ENCODE peak calls at places on chromosomes 11 and 22, in nine cellular contexts. One of them, this sample, is unnamed.

GRCh38 chr22:30864441-30865420 is 103.8 kb downstream of the MORC2 start:
- DNase-seq in Calu3: no peak
- DNase-seq in fibroblast of mammary gland: no peak
- DNase-seq in ovary: no peak
- DNase-seq in A549: no peak
- DNase-seq in nephron progenitor cell: no peak
- DNase-seq in GM06990: no peak
- DNase-seq in testis: no peak
- DNase-seq in adrenal gland: peak; percentile 7
- DNase-seq in this sample: no peak

GRCh38 chr11:9664276-9665171 is 647 bp downstream of the SWAP70 start:
- DNase-seq in Calu3: peak; percentile 50
- DNase-seq in fibroblast of mammary gland: peak; percentile 52
- DNase-seq in ovary: no peak
- DNase-seq in A549: peak; percentile 58
- DNase-seq in nephron progenitor cell: no peak
- DNase-seq in GM06990: peak; percentile 62
- DNase-seq in testis: peak; percentile 28
- DNase-seq in adrenal gland: peak; percentile 51
- DNase-seq in this sample: peak; percentile 50

GRCh38 chr11:96141649-96142048 is 201.3 kb downstream of the MAML2 start:
- DNase-seq in Calu3: no peak
- DNase-seq in fibroblast of mammary gland: no peak
- DNase-seq in ovary: no peak
- DNase-seq in A549: no peak
- DNase-seq in nephron progenitor cell: no peak
- DNase-seq in GM06990: no peak
- DNase-seq in testis: no peak
- DNase-seq in adrenal gland: no peak
- DNase-seq in this sample: no peak

GRCh38 chr11:29937526-29937925 is 79.3 kb downstream of the KCNA4 start:
- DNase-seq in Calu3: peak; percentile 2
- DNase-seq in fibroblast of mammary gland: no peak
- DNase-seq in ovary: no peak
- DNase-seq in A549: no peak
- DNase-seq in nephron progenitor cell: no peak
- DNase-seq in GM06990: no peak
- DNase-seq in testis: no peak
- DNase-seq in adrenal gland: peak; percentile 31
- DNase-seq in this sample: no peak

GRCh38 chr11:104573431-104573830 is 324.8 kb downstream of the CASP12 start:
- DNase-seq in Calu3: no peak
- DNase-seq in fibroblast of mammary gland: peak; percentile 78
- DNase-seq in ovary: no peak
- DNase-seq in A549: peak; percentile 21
- DNase-seq in nephron progenitor cell: no peak
- DNase-seq in GM06990: no peak
- DNase-seq in testis: no peak
- DNase-seq in adrenal gland: no peak
- DNase-seq in this sample: no peak

GRCh38 chr11:110431212-110432073 is 1.7 kb downstream of the FDX1 start:
- DNase-seq in Calu3: no peak
- DNase-seq in fibroblast of mammary gland: no peak
- DNase-seq in ovary: no peak
- DNase-seq in A549: no peak
- DNase-seq in nephron progenitor cell: no peak
- DNase-seq in GM06990: no peak
- DNase-seq in testis: no peak
- DNase-seq in adrenal gland: no peak
- DNase-seq in this sample: peak; percentile 38

GRCh38 chr11:64989416-64989815 is 7.4 kb downstream of the BATF2 start:
- DNase-seq in Calu3: no peak
- DNase-seq in fibroblast of mammary gland: no peak
- DNase-seq in ovary: no peak
- DNase-seq in A549: no peak
- DNase-seq in nephron progenitor cell: no peak
- DNase-seq in GM06990: no peak
- DNase-seq in testis: no peak
- DNase-seq in adrenal gland: no peak
- DNase-seq in this sample: no peak

GRCh38 chr11:64000026-64000739 is 13.9 kb downstream of the OTUB1 start:
- DNase-seq in Calu3: no peak
- DNase-seq in fibroblast of mammary gland: peak; percentile 69
- DNase-seq in ovary: peak; percentile 81
- DNase-seq in A549: no peak
- DNase-seq in nephron progenitor cell: peak; percentile 79
- DNase-seq in GM06990: peak; percentile 74
- DNase-seq in testis: peak; percentile 59
- DNase-seq in adrenal gland: peak; percentile 43
- DNase-seq in this sample: peak; percentile 95

GRCh38 chr11:133136376-133136775 is 395.9 kb downstream of the OPCML start:
- DNase-seq in Calu3: no peak
- DNase-seq in fibroblast of mammary gland: no peak
- DNase-seq in ovary: no peak
- DNase-seq in A549: no peak
- DNase-seq in nephron progenitor cell: no peak
- DNase-seq in GM06990: no peak
- DNase-seq in testis: no peak
- DNase-seq in adrenal gland: no peak
- DNase-seq in this sample: no peak

GRCh38 chr11:69637956-69638871 is 2.7 kb upstream of the CCND1 start:
- DNase-seq in Calu3: peak; percentile 57
- DNase-seq in fibroblast of mammary gland: peak; percentile 70
- DNase-seq in ovary: no peak
- DNase-seq in A549: peak; percentile 75
- DNase-seq in nephron progenitor cell: peak; percentile 79
- DNase-seq in GM06990: no peak
- DNase-seq in testis: peak; percentile 63
- DNase-seq in adrenal gland: peak; percentile 41
- DNase-seq in this sample: peak; percentile 64

GRCh38 chr11:61362542-61362875 is 335 bp downstream of the TMEM138 start:
- DNase-seq in Calu3: peak; percentile 26
- DNase-seq in fibroblast of mammary gland: peak; percentile 72
- DNase-seq in ovary: no peak
- DNase-seq in A549: peak; percentile 48
- DNase-seq in nephron progenitor cell: peak; percentile 14
- DNase-seq in GM06990: no peak
- DNase-seq in testis: peak; percentile 37
- DNase-seq in adrenal gland: no peak
- DNase-seq in this sample: peak; percentile 51

DNA sequence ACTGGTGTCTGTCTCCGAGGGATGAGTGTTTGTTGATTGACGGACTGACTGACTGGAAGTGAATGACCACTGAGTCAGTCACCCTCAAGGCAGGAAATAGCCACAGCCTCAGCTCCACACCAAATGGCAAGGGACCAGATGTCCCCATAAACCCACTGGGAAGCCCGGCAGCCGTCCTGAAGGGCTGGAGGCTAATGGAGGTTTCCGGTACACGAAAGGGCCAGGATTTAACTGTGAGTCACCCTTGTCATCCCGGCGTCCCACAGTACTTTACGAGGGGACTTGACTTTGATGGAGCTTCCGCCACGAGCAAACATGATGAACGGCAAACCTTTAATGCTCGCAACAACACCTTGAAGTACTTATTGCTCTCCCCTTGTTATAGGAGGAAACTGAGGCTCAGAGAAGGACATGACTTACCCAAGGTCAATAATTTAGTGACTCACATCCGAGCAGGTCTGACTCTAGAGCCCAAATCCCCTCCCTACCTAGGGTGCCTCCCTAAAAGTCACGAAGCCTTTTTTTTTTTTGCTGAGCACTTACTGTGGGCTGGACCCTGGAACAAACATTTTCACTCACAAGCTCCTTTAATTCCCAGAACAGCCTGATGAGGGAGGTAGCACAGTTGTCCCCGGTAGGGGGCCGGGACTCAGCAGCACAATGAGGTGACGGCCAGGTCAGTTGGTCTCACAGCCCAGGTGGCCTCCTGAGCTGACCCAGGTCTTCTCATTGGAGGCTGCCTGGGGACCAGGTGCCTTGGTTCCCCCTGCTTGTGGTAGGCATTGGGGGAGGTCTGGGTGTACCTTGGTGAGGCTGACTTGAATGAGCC is 25.2 kb upstream of the GCAT start:
- DNase-seq in Calu3: peak; percentile 28
- DNase-seq in fibroblast of mammary gland: peak; percentile 57
- DNase-seq in ovary: no peak
- DNase-seq in A549: no peak
- DNase-seq in nephron progenitor cell: no peak
- DNase-seq in GM06990: no peak
- DNase-seq in testis: no peak
- DNase-seq in adrenal gland: no peak
- DNase-seq in this sample: no peak
- TF ChIP-seq CTCF in Calu3: peak; percentile 34
- TF ChIP-seq CTCF in fibroblast of mammary gland: no peak
- TF ChIP-seq CTCF in ovary: no peak
- TF ChIP-seq CTCF in A549: no peak
- TF ChIP-seq CTCF in nephron progenitor cell: no peak
- TF ChIP-seq CTCF in GM06990: peak; percentile 10
- TF ChIP-seq CTCF in testis: no peak
- TF ChIP-seq CTCF in adrenal gland: no peak
- TF ChIP-seq CTCF in this sample: no peak

GRCh38 chr11:85182437-85183109 is 444.6 kb downstream of the DLG2 start:
- DNase-seq in Calu3: peak; percentile 18
- DNase-seq in fibroblast of mammary gland: peak; percentile 45
- DNase-seq in ovary: no peak
- DNase-seq in A549: peak; percentile 57
- DNase-seq in nephron progenitor cell: peak; percentile 25
- DNase-seq in GM06990: no peak
- DNase-seq in testis: peak; percentile 61
- DNase-seq in adrenal gland: peak; percentile 20
- DNase-seq in this sample: peak; percentile 27
- TF ChIP-seq CTCF in Calu3: peak; percentile 48
- TF ChIP-seq CTCF in fibroblast of mammary gland: peak; percentile 43
- TF ChIP-seq CTCF in ovary: no peak
- TF ChIP-seq CTCF in A549: no peak
- TF ChIP-seq CTCF in nephron progenitor cell: peak; percentile 66
- TF ChIP-seq CTCF in GM06990: peak; percentile 52
- TF ChIP-seq CTCF in testis: peak; percentile 46
- TF ChIP-seq CTCF in adrenal gland: peak; percentile 35
- TF ChIP-seq CTCF in this sample: peak; percentile 18

GRCh38 chr11:56700242-56700918 is 1.5 kb downstream of the OR9G1 start:
- DNase-seq in Calu3: peak; percentile 51
- DNase-seq in fibroblast of mammary gland: no peak
- DNase-seq in ovary: no peak
- DNase-seq in A549: no peak
- DNase-seq in nephron progenitor cell: no peak
- DNase-seq in GM06990: no peak
- DNase-seq in testis: no peak
- DNase-seq in adrenal gland: no peak
- DNase-seq in this sample: no peak
- TF ChIP-seq CTCF in Calu3: no peak
- TF ChIP-seq CTCF in fibroblast of mammary gland: no peak
- TF ChIP-seq CTCF in ovary: no peak
- TF ChIP-seq CTCF in A549: no peak
- TF ChIP-seq CTCF in nephron progenitor cell: no peak
- TF ChIP-seq CTCF in GM06990: no peak
- TF ChIP-seq CTCF in testis: no peak
- TF ChIP-seq CTCF in adrenal gland: no peak
- TF ChIP-seq CTCF in this sample: no peak

GRCh38 chr11:119367661-119368120 is 13.8 kb downstream of the USP2 start:
- DNase-seq in Calu3: no peak
- DNase-seq in fibroblast of mammary gland: peak; percentile 60
- DNase-seq in ovary: peak; percentile 30
- DNase-seq in A549: no peak
- DNase-seq in nephron progenitor cell: no peak
- DNase-seq in GM06990: no peak
- DNase-seq in testis: no peak
- DNase-seq in adrenal gland: no peak
- DNase-seq in this sample: no peak
- TF ChIP-seq CTCF in Calu3: no peak
- TF ChIP-seq CTCF in fibroblast of mammary gland: no peak
- TF ChIP-seq CTCF in ovary: no peak
- TF ChIP-seq CTCF in A549: no peak
- TF ChIP-seq CTCF in nephron progenitor cell: no peak
- TF ChIP-seq CTCF in GM06990: no peak
- TF ChIP-seq CTCF in testis: no peak
- TF ChIP-seq CTCF in adrenal gland: no peak
- TF ChIP-seq CTCF in this sample: no peak

DNA sequence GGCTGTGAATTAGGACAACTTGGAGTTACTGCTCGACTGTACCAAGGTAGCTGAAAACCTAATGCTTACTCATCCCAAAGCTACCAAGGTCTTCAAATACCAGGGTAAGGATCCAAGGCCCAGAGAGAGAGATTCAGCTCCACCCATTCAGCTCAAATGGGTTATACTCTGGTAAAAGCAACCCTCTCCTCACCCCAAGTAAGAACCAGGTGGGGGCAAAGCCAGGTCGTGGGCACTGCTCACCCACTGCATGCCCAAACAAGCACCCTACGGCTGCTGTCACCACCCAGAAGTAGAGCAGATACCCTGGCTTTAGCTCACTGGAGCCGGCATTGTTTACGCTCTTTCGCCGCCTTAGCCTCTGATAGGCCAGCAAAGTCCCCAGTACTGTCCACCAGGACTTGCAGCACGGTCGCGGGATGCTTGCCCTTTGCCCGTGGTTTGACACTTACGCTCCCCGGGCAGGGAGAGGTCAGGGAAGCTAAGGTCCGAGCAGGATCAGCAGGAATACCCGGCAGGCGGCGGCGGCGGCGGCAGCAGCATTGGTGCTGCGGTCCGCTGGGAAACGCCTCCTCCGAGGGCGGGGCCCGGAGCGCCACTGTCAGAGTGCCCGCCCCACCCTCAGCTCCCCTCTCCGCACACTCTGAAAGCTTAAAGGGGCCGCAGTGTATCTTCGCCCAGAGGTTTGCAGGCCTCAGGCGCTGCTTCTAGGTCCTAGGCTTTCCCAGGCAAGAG is 19.6 kb downstream of the CKAP5 start:
- DNase-seq in Calu3: peak; percentile 84
- DNase-seq in fibroblast of mammary gland: peak; percentile 68
- DNase-seq in ovary: peak; percentile 82
- DNase-seq in A549: peak; percentile 67
- DNase-seq in nephron progenitor cell: peak; percentile 91
- DNase-seq in GM06990: peak; percentile 65
- DNase-seq in testis: peak; percentile 94
- DNase-seq in adrenal gland: peak; percentile 79
- DNase-seq in this sample: peak; percentile 73
- TF ChIP-seq CTCF in Calu3: no peak
- TF ChIP-seq CTCF in fibroblast of mammary gland: no peak
- TF ChIP-seq CTCF in ovary: peak; percentile 17
- TF ChIP-seq CTCF in A549: no peak
- TF ChIP-seq CTCF in nephron progenitor cell: no peak
- TF ChIP-seq CTCF in GM06990: no peak
- TF ChIP-seq CTCF in testis: no peak
- TF ChIP-seq CTCF in adrenal gland: no peak
- TF ChIP-seq CTCF in this sample: no peak

GRCh38 chr11:75351541-75352416 is at the start of gene ARRB1:
- DNase-seq in Calu3: peak; percentile 71
- DNase-seq in fibroblast of mammary gland: no peak
- DNase-seq in ovary: peak; percentile 80
- DNase-seq in A549: peak; percentile 30
- DNase-seq in nephron progenitor cell: peak; percentile 79
- DNase-seq in GM06990: peak; percentile 47
- DNase-seq in testis: peak; percentile 53
- DNase-seq in adrenal gland: peak; percentile 67
- DNase-seq in this sample: peak; percentile 75
- TF ChIP-seq CTCF in Calu3: no peak
- TF ChIP-seq CTCF in fibroblast of mammary gland: no peak
- TF ChIP-seq CTCF in ovary: no peak
- TF ChIP-seq CTCF in A549: no peak
- TF ChIP-seq CTCF in nephron progenitor cell: no peak
- TF ChIP-seq CTCF in GM06990: no peak
- TF ChIP-seq CTCF in testis: no peak
- TF ChIP-seq CTCF in adrenal gland: no peak
- TF ChIP-seq CTCF in this sample: no peak

GRCh38 chr11:60318726-60319125 is 8.3 kb upstream of the MS4A6E start:
- DNase-seq in Calu3: no peak
- DNase-seq in fibroblast of mammary gland: no peak
- DNase-seq in ovary: no peak
- DNase-seq in A549: no peak
- DNase-seq in nephron progenitor cell: no peak
- DNase-seq in GM06990: no peak
- DNase-seq in testis: no peak
- DNase-seq in adrenal gland: no peak
- DNase-seq in this sample: no peak
- TF ChIP-seq CTCF in Calu3: no peak
- TF ChIP-seq CTCF in fibroblast of mammary gland: no peak
- TF ChIP-seq CTCF in ovary: no peak
- TF ChIP-seq CTCF in A549: no peak
- TF ChIP-seq CTCF in nephron progenitor cell: no peak
- TF ChIP-seq CTCF in GM06990: no peak
- TF ChIP-seq CTCF in testis: no peak
- TF ChIP-seq CTCF in adrenal gland: no peak
- TF ChIP-seq CTCF in this sample: no peak